ENCODE peak calls at places on chromosomes 7 and 10, in ten cellular contexts. One of them, this sample, is unnamed.

GRCh38 chr7:139696547-139696946 is 81.3 kb downstream of the HIPK2 start:
- DNase-seq in lung: no peak
- DNase-seq in SK-N-SH: no peak
- DNase-seq in GM23248: peak
- DNase-seq in neural progenitor cell: no peak
- DNase-seq in iPS DF 6.9: no peak
- DNase-seq in transverse colon: no peak
- DNase-seq in lower lobe of right lung: no peak
- DNase-seq in right cardiac atrium: no peak
- DNase-seq in CD8-positive, alpha-beta T cell: no peak
- DNase-seq in this sample: peak

GRCh38 chr7:134660961-134661376 is 14.3 kb downstream of the BPGM start:
- DNase-seq in neural progenitor cell: no peak
- DNase-seq in CD8-positive, alpha-beta T cell: no peak
- DNase-seq in lower lobe of right lung: no peak
- DNase-seq in right cardiac atrium: no peak
- DNase-seq in SK-N-SH: no peak
- DNase-seq in transverse colon: no peak
- DNase-seq in iPS DF 6.9: no peak
- DNase-seq in GM23248: peak
- DNase-seq in lung: no peak
- DNase-seq in this sample: no peak

GRCh38 chr7:36497775-36498174 is 108.1 kb downstream of the ANLN start:
- DNase-seq in GM23248: no peak
- DNase-seq in SK-N-SH: no peak
- DNase-seq in transverse colon: no peak
- DNase-seq in CD8-positive, alpha-beta T cell: no peak
- DNase-seq in lower lobe of right lung: no peak
- DNase-seq in lung: no peak
- DNase-seq in iPS DF 6.9: no peak
- DNase-seq in neural progenitor cell: no peak
- DNase-seq in right cardiac atrium: no peak
- DNase-seq in this sample: no peak

GRCh38 chr7:2487586-2488271 is 11.5 kb upstream of the GRIFIN start:
- DNase-seq in neural progenitor cell: no peak
- DNase-seq in lower lobe of right lung: no peak
- DNase-seq in CD8-positive, alpha-beta T cell: no peak
- DNase-seq in right cardiac atrium: peak
- DNase-seq in iPS DF 6.9: no peak
- DNase-seq in GM23248: no peak
- DNase-seq in lung: no peak
- DNase-seq in SK-N-SH: no peak
- DNase-seq in transverse colon: no peak
- DNase-seq in this sample: no peak

GRCh38 chr7:142607351-142607750 is 141.9 kb upstream of the PRSS1 start:
- DNase-seq in GM23248: no peak
- DNase-seq in iPS DF 6.9: no peak
- DNase-seq in lower lobe of right lung: no peak
- DNase-seq in right cardiac atrium: no peak
- DNase-seq in transverse colon: no peak
- DNase-seq in lung: no peak
- DNase-seq in CD8-positive, alpha-beta T cell: no peak
- DNase-seq in neural progenitor cell: no peak
- DNase-seq in SK-N-SH: no peak
- DNase-seq in this sample: no peak

GRCh38 chr10:79149662-79150443 is 81.1 kb downstream of the ZMIZ1 start:
- DNase-seq in GM23248: peak
- DNase-seq in lower lobe of right lung: peak
- DNase-seq in right cardiac atrium: peak
- DNase-seq in lung: peak
- DNase-seq in SK-N-SH: peak
- DNase-seq in neural progenitor cell: peak
- DNase-seq in CD8-positive, alpha-beta T cell: peak
- DNase-seq in iPS DF 6.9: no peak
- DNase-seq in transverse colon: peak
- DNase-seq in this sample: peak

GRCh38 chr7:26553128-26553527 is 261.5 kb downstream of the SNX10 start:
- DNase-seq in SK-N-SH: no peak
- DNase-seq in GM23248: no peak
- DNase-seq in lung: no peak
- DNase-seq in neural progenitor cell: no peak
- DNase-seq in CD8-positive, alpha-beta T cell: no peak
- DNase-seq in right cardiac atrium: no peak
- DNase-seq in lower lobe of right lung: no peak
- DNase-seq in iPS DF 6.9: no peak
- DNase-seq in transverse colon: no peak
- DNase-seq in this sample: no peak

GRCh38 chr7:102927303-102927933 is 14.6 kb downstream of the LRRC17 start:
- DNase-seq in neural progenitor cell: no peak
- DNase-seq in lung: no peak
- DNase-seq in SK-N-SH: no peak
- DNase-seq in GM23248: no peak
- DNase-seq in iPS DF 6.9: no peak
- DNase-seq in CD8-positive, alpha-beta T cell: no peak
- DNase-seq in right cardiac atrium: no peak
- DNase-seq in lower lobe of right lung: no peak
- DNase-seq in transverse colon: no peak
- DNase-seq in this sample: no peak

GRCh38 chr7:51318886-51319579 is 2.4 kb upstream of the COBL start:
- DNase-seq in iPS DF 6.9: no peak
- DNase-seq in lung: no peak
- DNase-seq in transverse colon: peak
- DNase-seq in GM23248: no peak
- DNase-seq in SK-N-SH: no peak
- DNase-seq in right cardiac atrium: no peak
- DNase-seq in CD8-positive, alpha-beta T cell: no peak
- DNase-seq in neural progenitor cell: no peak
- DNase-seq in lower lobe of right lung: no peak
- DNase-seq in this sample: peak

GRCh38 chr10:89494615-89495014 is 40.8 kb downstream of the SLC16A12 start:
- DNase-seq in lung: no peak
- DNase-seq in CD8-positive, alpha-beta T cell: no peak
- DNase-seq in right cardiac atrium: no peak
- DNase-seq in iPS DF 6.9: no peak
- DNase-seq in lower lobe of right lung: no peak
- DNase-seq in SK-N-SH: no peak
- DNase-seq in neural progenitor cell: no peak
- DNase-seq in transverse colon: no peak
- DNase-seq in GM23248: no peak
- DNase-seq in this sample: no peak

GRCh38 chr10:58016614-58017013 is 251.1 kb downstream of the IPMK start:
- DNase-seq in neural progenitor cell: no peak
- DNase-seq in transverse colon: no peak
- DNase-seq in CD8-positive, alpha-beta T cell: no peak
- DNase-seq in SK-N-SH: no peak
- DNase-seq in lower lobe of right lung: no peak
- DNase-seq in GM23248: no peak
- DNase-seq in lung: no peak
- DNase-seq in right cardiac atrium: no peak
- DNase-seq in iPS DF 6.9: peak
- DNase-seq in this sample: no peak

GRCh38 chr7:128893251-128894100 is 17.0 kb downstream of the KCP start:
- DNase-seq in transverse colon: peak
- DNase-seq in CD8-positive, alpha-beta T cell: no peak
- DNase-seq in lower lobe of right lung: no peak
- DNase-seq in neural progenitor cell: no peak
- DNase-seq in right cardiac atrium: peak
- DNase-seq in lung: no peak
- DNase-seq in iPS DF 6.9: no peak
- DNase-seq in GM23248: no peak
- DNase-seq in SK-N-SH: peak
- DNase-seq in this sample: no peak

GRCh38 chr7:122518488-122518887 is 180.4 kb downstream of the RNF133 start:
- DNase-seq in lower lobe of right lung: no peak
- DNase-seq in SK-N-SH: no peak
- DNase-seq in right cardiac atrium: no peak
- DNase-seq in GM23248: no peak
- DNase-seq in neural progenitor cell: no peak
- DNase-seq in transverse colon: no peak
- DNase-seq in iPS DF 6.9: no peak
- DNase-seq in lung: no peak
- DNase-seq in CD8-positive, alpha-beta T cell: no peak
- DNase-seq in this sample: no peak

GRCh38 chr7:116173051-116174028 is 37.0 kb upstream of the TES start:
- DNase-seq in iPS DF 6.9: no peak
- DNase-seq in right cardiac atrium: no peak
- DNase-seq in GM23248: peak
- DNase-seq in lower lobe of right lung: no peak
- DNase-seq in CD8-positive, alpha-beta T cell: no peak
- DNase-seq in transverse colon: no peak
- DNase-seq in neural progenitor cell: peak
- DNase-seq in lung: no peak
- DNase-seq in SK-N-SH: peak
- DNase-seq in this sample: no peak

GRCh38 chr7:22854158-22855048 is 31.8 kb upstream of the TOMM7 start:
- DNase-seq in right cardiac atrium: peak
- DNase-seq in iPS DF 6.9: no peak
- DNase-seq in CD8-positive, alpha-beta T cell: peak
- DNase-seq in lower lobe of right lung: peak
- DNase-seq in GM23248: peak
- DNase-seq in neural progenitor cell: peak
- DNase-seq in transverse colon: peak
- DNase-seq in SK-N-SH: peak
- DNase-seq in lung: peak
- DNase-seq in this sample: peak
- H3K4me3 ChIP-seq in right cardiac atrium: peak
- H3K4me3 ChIP-seq in iPS DF 6.9: peak
- H3K4me3 ChIP-seq in CD8-positive, alpha-beta T cell: peak
- H3K4me3 ChIP-seq in lower lobe of right lung: peak
- H3K4me3 ChIP-seq in GM23248: peak
- H3K4me3 ChIP-seq in neural progenitor cell: peak
- H3K4me3 ChIP-seq in transverse colon: peak
- H3K4me3 ChIP-seq in SK-N-SH: peak
- H3K4me3 ChIP-seq in lung: peak
- H3K4me3 ChIP-seq in this sample: peak

GRCh38 chr7:155919400-155920067 is 107.3 kb upstream of the SHH start:
- DNase-seq in SK-N-SH: no peak
- DNase-seq in lung: no peak
- DNase-seq in lower lobe of right lung: no peak
- DNase-seq in CD8-positive, alpha-beta T cell: no peak
- DNase-seq in iPS DF 6.9: no peak
- DNase-seq in neural progenitor cell: no peak
- DNase-seq in GM23248: no peak
- DNase-seq in right cardiac atrium: no peak
- DNase-seq in transverse colon: no peak
- DNase-seq in this sample: no peak

GRCh38 chr7:155922507-155922841 is 110.2 kb upstream of the SHH start:
- DNase-seq in neural progenitor cell: no peak
- DNase-seq in SK-N-SH: no peak
- DNase-seq in GM23248: no peak
- DNase-seq in lower lobe of right lung: no peak
- DNase-seq in transverse colon: no peak
- DNase-seq in lung: no peak
- DNase-seq in right cardiac atrium: no peak
- DNase-seq in iPS DF 6.9: no peak
- DNase-seq in CD8-positive, alpha-beta T cell: no peak
- DNase-seq in this sample: no peak

GRCh38 chr7:155920068-155920461 is 107.8 kb upstream of the SHH start:
- DNase-seq in transverse colon: no peak
- DNase-seq in SK-N-SH: no peak
- DNase-seq in CD8-positive, alpha-beta T cell: no peak
- DNase-seq in lower lobe of right lung: no peak
- DNase-seq in iPS DF 6.9: no peak
- DNase-seq in right cardiac atrium: no peak
- DNase-seq in neural progenitor cell: no peak
- DNase-seq in lung: no peak
- DNase-seq in GM23248: no peak
- DNase-seq in this sample: no peak

GRCh38 chr7:155921086-155921803 is 109.0 kb upstream of the SHH start:
- DNase-seq in lower lobe of right lung: no peak
- DNase-seq in neural progenitor cell: no peak
- DNase-seq in right cardiac atrium: no peak
- DNase-seq in transverse colon: no peak
- DNase-seq in lung: no peak
- DNase-seq in iPS DF 6.9: no peak
- DNase-seq in SK-N-SH: no peak
- DNase-seq in CD8-positive, alpha-beta T cell: no peak
- DNase-seq in GM23248: no peak
- DNase-seq in this sample: no peak

GRCh38 chr7:155921804-155922506 is 109.7 kb upstream of the SHH start:
- DNase-seq in neural progenitor cell: no peak
- DNase-seq in right cardiac atrium: no peak
- DNase-seq in lower lobe of right lung: peak
- DNase-seq in GM23248: no peak
- DNase-seq in iPS DF 6.9: no peak
- DNase-seq in CD8-positive, alpha-beta T cell: no peak
- DNase-seq in SK-N-SH: no peak
- DNase-seq in lung: peak
- DNase-seq in transverse colon: peak
- DNase-seq in this sample: peak
- H3K27ac ChIP-seq in neural progenitor cell: no peak
- H3K27ac ChIP-seq in right cardiac atrium: no peak
- H3K27ac ChIP-seq in lower lobe of right lung: no peak
- H3K27ac ChIP-seq in GM23248: no peak
- H3K27ac ChIP-seq in iPS DF 6.9: no peak
- H3K27ac ChIP-seq in CD8-positive, alpha-beta T cell: no peak
- H3K27ac ChIP-seq in SK-N-SH: no peak
- H3K27ac ChIP-seq in lung: no peak
- H3K27ac ChIP-seq in transverse colon: no peak
- H3K27ac ChIP-seq in this sample: no peak

DNA sequence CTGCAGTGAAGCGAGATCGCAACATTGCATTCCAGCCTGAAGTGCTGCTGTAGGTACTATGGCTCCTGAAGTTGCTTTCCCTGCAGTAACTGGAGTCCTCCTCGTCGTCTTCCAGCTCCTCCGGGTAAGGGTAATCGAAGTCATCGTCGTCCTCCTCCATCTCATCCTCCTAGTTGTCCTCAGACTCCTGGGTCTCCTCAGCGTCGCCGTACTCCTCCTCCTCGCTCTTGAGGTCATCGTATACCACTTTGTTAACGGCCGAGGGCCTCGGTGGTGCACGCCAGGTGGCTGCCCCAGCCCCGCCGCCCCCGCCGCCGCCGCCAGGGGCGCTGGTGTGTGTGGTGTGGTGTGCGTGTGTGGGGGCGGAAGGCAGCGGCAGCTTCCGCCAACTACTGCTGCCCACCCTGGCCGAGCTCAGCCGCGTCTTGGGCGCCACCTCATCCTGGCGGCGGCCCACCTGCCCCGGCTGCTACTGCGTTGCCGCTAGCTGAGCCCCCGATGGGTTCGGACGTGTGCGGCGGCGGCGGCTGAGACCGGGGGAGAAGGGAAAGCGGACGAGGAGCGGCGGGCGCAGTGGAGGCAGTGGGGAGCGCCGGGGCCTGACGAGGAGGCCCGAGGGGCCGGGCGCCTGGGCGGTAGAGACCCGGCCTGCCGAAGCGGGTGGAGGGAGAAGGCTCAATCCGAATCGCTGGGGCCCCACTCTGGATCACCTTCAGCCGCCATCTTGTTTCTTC is 11.8 kb upstream of the ACBD5 start:
- DNase-seq in lower lobe of right lung: peak
- DNase-seq in SK-N-SH: no peak
- DNase-seq in CD8-positive, alpha-beta T cell: peak
- DNase-seq in GM23248: peak
- DNase-seq in iPS DF 6.9: no peak
- DNase-seq in transverse colon: peak
- DNase-seq in lung: peak
- DNase-seq in neural progenitor cell: peak
- DNase-seq in right cardiac atrium: peak
- DNase-seq in this sample: peak
- H3K4me3 ChIP-seq in lower lobe of right lung: peak
- H3K4me3 ChIP-seq in SK-N-SH: no peak
- H3K4me3 ChIP-seq in CD8-positive, alpha-beta T cell: peak
- H3K4me3 ChIP-seq in GM23248: peak
- H3K4me3 ChIP-seq in iPS DF 6.9: no peak
- H3K4me3 ChIP-seq in transverse colon: peak
- H3K4me3 ChIP-seq in lung: peak
- H3K4me3 ChIP-seq in neural progenitor cell: peak
- H3K4me3 ChIP-seq in right cardiac atrium: peak
- H3K4me3 ChIP-seq in this sample: peak

GRCh38 chr10:118725784-118726507 is 28.8 kb downstream of the CACUL1 start:
- DNase-seq in lower lobe of right lung: no peak
- DNase-seq in transverse colon: no peak
- DNase-seq in CD8-positive, alpha-beta T cell: no peak
- DNase-seq in SK-N-SH: peak
- DNase-seq in right cardiac atrium: no peak
- DNase-seq in iPS DF 6.9: no peak
- DNase-seq in GM23248: peak
- DNase-seq in lung: no peak
- DNase-seq in neural progenitor cell: no peak
- DNase-seq in this sample: no peak
- H3K27ac ChIP-seq in lower lobe of right lung: no peak
- H3K27ac ChIP-seq in transverse colon: peak
- H3K27ac ChIP-seq in CD8-positive, alpha-beta T cell: no peak
- H3K27ac ChIP-seq in SK-N-SH: peak
- H3K27ac ChIP-seq in right cardiac atrium: no peak
- H3K27ac ChIP-seq in iPS DF 6.9: no peak
- H3K27ac ChIP-seq in GM23248: peak
- H3K27ac ChIP-seq in lung: peak
- H3K27ac ChIP-seq in neural progenitor cell: no peak
- H3K27ac ChIP-seq in this sample: no peak